ENCODE peak calls at places on chromosomes 4 and X, in ten cellular contexts. D is pancreas, M is SK-N-SH, C is fibroblast of lung, O is dorsolateral prefrontal cortex, I is AG04449, B is GM12864, J is left lung, U is lower leg skin, R is upper lobe of left lung. F is an unnamed sample.

GRCh38 chr4:81499840-81500239 is 28.1 kb upstream of the RASGEF1B start:
- DNase-seq in D (no peak), U (no peak), R (no peak), O (no peak), C (no peak), B (no peak), J (no peak), I (no peak), M (no peak), F (no peak)

GRCh38 chr4:168917150-168917779 is 92.8 kb downstream of the CBR4 start:
- DNase-seq in I (no peak), M (peak; percentile 42), J (no peak), D (no peak), O (no peak), U (no peak), C (peak; percentile 29), B (no peak), R (no peak), F (no peak)

GRCh38 chrX:47181301-47181700 is 12.3 kb upstream of the UBA1 start:
- DNase-seq in O (peak; percentile 39), B (no peak), C (no peak), U (no peak), J (no peak), R (no peak), D (no peak), M (no peak), I (no peak), F (no peak)

GRCh38 chr4:65623509-65623908 is 46.8 kb downstream of the EPHA5 start:
- DNase-seq in J (no peak), I (no peak), R (no peak), D (no peak), C (peak; percentile 90), O (no peak), M (no peak), U (no peak), B (no peak), F (no peak)

GRCh38 chr4:117455088-117455487 is 369.7 kb upstream of the TRAM1L1 start:
- DNase-seq in B (no peak), D (no peak), I (no peak), C (no peak), M (no peak), J (no peak), O (no peak), U (no peak), R (no peak), F (no peak)

GRCh38 chrX:80016182-80016581 is 1.6 kb downstream of the TBX22 start:
- DNase-seq in D (no peak), R (no peak), O (no peak), I (no peak), C (no peak), M (no peak), J (no peak), U (no peak), B (no peak), F (no peak)

GRCh38 chr4:25900901-25901500 is 13.0 kb upstream of the SMIM20 start:
- DNase-seq in M (no peak), U (no peak), R (peak; percentile 22), O (no peak), J (no peak), D (no peak), B (no peak), C (no peak), I (no peak), F (no peak)

GRCh38 chr4:8548731-8549351 is 31.4 kb upstream of the GPR78 start:
- DNase-seq in R (peak; percentile 52), B (no peak), J (no peak), C (no peak), O (peak; percentile 35), I (no peak), M (peak; percentile 15), D (no peak), U (peak; percentile 80), F (no peak)

GRCh38 chrX:123203772-123204171 is 19.7 kb downstream of the GRIA3 start:
- DNase-seq in J (no peak), O (no peak), B (no peak), C (no peak), R (no peak), D (no peak), I (no peak), M (no peak), U (no peak), F (no peak)

GRCh38 chrX:2677764-2678163 is 13.3 kb upstream of the CD99 start:
- DNase-seq in M (no peak), U (peak; percentile 94), C (peak; percentile 98), D (peak; percentile 92), R (no peak), O (peak; percentile 82), I (peak; percentile 90), B (no peak), J (peak; percentile 83), F (peak; percentile 82)

GRCh38 chr4:87465739-87466366 is 43.5 kb downstream of the NUDT9 start:
- DNase-seq in J (no peak), C (peak; percentile 48), R (no peak), I (peak; percentile 23), U (no peak), O (no peak), B (peak; percentile 22), D (no peak), M (peak; percentile 41), F (no peak)

GRCh38 chr4:142293536-142293935 is 552.6 kb downstream of the INPP4B start:
- DNase-seq in J (no peak), I (no peak), O (no peak), U (no peak), R (no peak), M (no peak), B (no peak), C (peak; percentile 83), D (no peak), F (no peak)

GRCh38 chrX:99397879-99398278 is 1012.2 kb downstream of the PCDH19 start:
- DNase-seq in O (no peak), U (no peak), R (no peak), M (no peak), D (no peak), I (no peak), B (no peak), J (no peak), C (no peak), F (no peak)

GRCh38 chr4:133483600-133484246 is 334.6 kb downstream of the PCDH10 start:
- DNase-seq in M (no peak), B (no peak), J (no peak), I (no peak), U (no peak), O (no peak), C (peak; percentile 58), D (no peak), R (no peak), F (no peak)
- TF ChIP-seq CTCF in M (peak; percentile 55), B (no peak), J (peak; percentile 10), I (peak; percentile 31), U (no peak), O (peak; percentile 44), C (peak; percentile 52), D (peak; percentile 14), R (no peak), F (no peak)

DNA sequence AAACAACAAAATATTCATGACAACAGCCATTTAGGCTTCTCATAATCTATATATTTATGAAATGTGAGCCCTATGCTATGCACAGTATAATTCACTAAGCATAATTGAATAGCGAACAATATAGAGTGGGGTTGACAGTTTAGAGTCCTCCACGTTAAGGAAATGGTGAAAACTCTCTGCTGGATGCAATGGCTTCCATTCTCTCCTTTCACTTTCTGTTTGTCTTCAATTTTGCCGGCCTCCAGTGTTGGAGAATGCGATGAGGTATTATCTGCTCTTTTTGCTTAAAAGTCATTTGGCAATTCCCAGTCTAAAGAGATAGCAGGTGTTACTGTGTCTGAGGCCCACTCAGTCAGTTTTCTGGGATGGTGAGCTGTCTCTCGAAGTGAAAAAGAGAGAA is 52.1 kb downstream of the NPY5R start:
- DNase-seq in R (no peak), U (no peak), M (no peak), B (no peak), I (no peak), O (no peak), J (no peak), C (no peak), D (no peak), F (no peak)
- H3K4me3 ChIP-seq in R (no peak overlapping the region), U (no peak overlapping the region), M (peak overlapping the region; percentile 46), B (no peak overlapping the region), I (no peak overlapping the region), O (no peak overlapping the region), J (no peak overlapping the region), C (peak overlapping the region; percentile 43), D (peak overlapping the region; percentile 15), F (peak overlapping the region; percentile 45)

GRCh38 chr4:16912896-16913295 is 14.5 kb upstream of the LDB2 start:
- DNase-seq in B (no peak), U (no peak), C (peak; percentile 54), O (no peak), R (no peak), J (no peak), D (no peak), M (no peak), I (no peak), F (no peak)

GRCh38 chr4:16915956-16916355 is 17.5 kb upstream of the LDB2 start:
- DNase-seq in M (no peak), U (no peak), C (no peak), I (no peak), B (no peak), R (no peak), O (no peak), D (no peak), J (no peak), F (no peak)

GRCh38 chr4:16916719-16917337 is 18.4 kb upstream of the LDB2 start:
- DNase-seq in M (peak; percentile 55), U (no peak), R (no peak), C (no peak), I (no peak), O (no peak), J (no peak), B (peak; percentile 40), D (no peak), F (no peak)

GRCh38 chr4:16909245-16909644 is 10.8 kb upstream of the LDB2 start:
- DNase-seq in I (no peak), U (no peak), C (no peak), D (no peak), O (no peak), R (no peak), B (no peak), J (no peak), M (no peak), F (no peak)

GRCh38 chr4:16914208-16914607 is 15.8 kb upstream of the LDB2 start:
- DNase-seq in I (no peak), B (no peak), O (no peak), R (no peak), M (peak; percentile 7), C (peak; percentile 25), J (no peak), U (no peak), D (no peak), F (no peak)
- TF ChIP-seq CTCF in I (peak; percentile 50), B (no peak), O (peak; percentile 28), R (no peak), M (peak; percentile 50), C (peak; percentile 49), J (no peak), U (no peak), D (no peak), F (no peak)

GRCh38 chrX:1587161-1587560 is 4.2 kb upstream of the AKAP17A start:
- DNase-seq in M (no peak), R (no peak), B (peak; percentile 74), D (no peak), U (no peak), C (no peak), O (no peak), I (no peak), J (no peak), F (no peak)
- H3K4me3 ChIP-seq in M (no peak overlapping the region), R (no peak overlapping the region), B (no peak overlapping the region), D (no peak overlapping the region), U (no peak overlapping the region), C (no peak overlapping the region), O (no peak overlapping the region), I (no peak overlapping the region), J (no peak overlapping the region), F (no peak overlapping the region)

GRCh38 chrX:69133561-69134542 is 31.4 kb downstream of the PJA1 start:
- DNase-seq in B (no peak), C (peak; percentile 77), R (no peak), U (no peak), I (no peak), J (no peak), O (no peak), D (no peak), M (peak; percentile 68), F (no peak)
- TF ChIP-seq CTCF in B (peak; percentile 36), C (peak; percentile 66), R (no peak), U (no peak), I (peak; percentile 35), J (peak; percentile 15), O (no peak), D (peak; percentile 30), M (peak; percentile 56), F (no peak)